ENCODE peak calls at places on chromosomes 2 and 18, in seven cellular contexts. One of them, this sample, is unnamed.

GRCh38 chr18:26981373-26982082 is 116.0 kb upstream of the AQP4 start:
- DNase-seq in H54: no peak
- DNase-seq in BE2C: peak
- DNase-seq in activated CD4-positive, CD25-positive, alpha-beta regulatory T cell: no peak
- DNase-seq in cardiac fibroblast: no peak
- DNase-seq in T-helper 22 cell: no peak
- DNase-seq in IMR-90: no peak
- DNase-seq in this sample: no peak

GRCh38 chr18:26456070-26456491 is 92.3 kb downstream of the KCTD1 start:
- DNase-seq in BE2C: no peak
- DNase-seq in T-helper 22 cell: no peak
- DNase-seq in cardiac fibroblast: peak
- DNase-seq in activated CD4-positive, CD25-positive, alpha-beta regulatory T cell: no peak
- DNase-seq in H54: no peak
- DNase-seq in IMR-90: no peak
- DNase-seq in this sample: peak

GRCh38 chr2:111028720-111029119 is 92.0 kb upstream of the BCL2L11 start:
- DNase-seq in T-helper 22 cell: no peak
- DNase-seq in H54: peak
- DNase-seq in IMR-90: no peak
- DNase-seq in BE2C: no peak
- DNase-seq in activated CD4-positive, CD25-positive, alpha-beta regulatory T cell: no peak
- DNase-seq in cardiac fibroblast: peak
- DNase-seq in this sample: peak

GRCh38 chr2:8314063-8314462 is 367.8 kb upstream of the ID2 start:
- DNase-seq in T-helper 22 cell: no peak
- DNase-seq in activated CD4-positive, CD25-positive, alpha-beta regulatory T cell: no peak
- DNase-seq in H54: no peak
- DNase-seq in IMR-90: no peak
- DNase-seq in cardiac fibroblast: no peak
- DNase-seq in BE2C: no peak
- DNase-seq in this sample: no peak

GRCh38 chr2:102356381-102356712 is 751 bp downstream of the IL18R1 start:
- DNase-seq in T-helper 22 cell: no peak
- DNase-seq in IMR-90: no peak
- DNase-seq in cardiac fibroblast: no peak
- DNase-seq in activated CD4-positive, CD25-positive, alpha-beta regulatory T cell: no peak
- DNase-seq in BE2C: no peak
- DNase-seq in H54: no peak
- DNase-seq in this sample: no peak

GRCh38 chr2:178770518-178770917 is 36.7 kb downstream of the TTN start:
- DNase-seq in T-helper 22 cell: no peak
- DNase-seq in cardiac fibroblast: no peak
- DNase-seq in H54: no peak
- DNase-seq in BE2C: no peak
- DNase-seq in IMR-90: no peak
- DNase-seq in activated CD4-positive, CD25-positive, alpha-beta regulatory T cell: no peak
- DNase-seq in this sample: no peak

GRCh38 chr2:27501042-27501441 is 4.4 kb downstream of the GCKR start:
- DNase-seq in H54: no peak
- DNase-seq in BE2C: peak
- DNase-seq in IMR-90: no peak
- DNase-seq in cardiac fibroblast: no peak
- DNase-seq in T-helper 22 cell: no peak
- DNase-seq in activated CD4-positive, CD25-positive, alpha-beta regulatory T cell: no peak
- DNase-seq in this sample: no peak

GRCh38 chr2:235848055-235848454 is 320.1 kb downstream of the GBX2 start:
- DNase-seq in H54: no peak
- DNase-seq in BE2C: no peak
- DNase-seq in IMR-90: no peak
- DNase-seq in T-helper 22 cell: no peak
- DNase-seq in activated CD4-positive, CD25-positive, alpha-beta regulatory T cell: no peak
- DNase-seq in cardiac fibroblast: no peak
- DNase-seq in this sample: no peak

GRCh38 chr2:218743072-218743471 is 32.4 kb downstream of the TTLL4 start:
- DNase-seq in IMR-90: no peak
- DNase-seq in activated CD4-positive, CD25-positive, alpha-beta regulatory T cell: no peak
- DNase-seq in cardiac fibroblast: no peak
- DNase-seq in BE2C: no peak
- DNase-seq in T-helper 22 cell: no peak
- DNase-seq in H54: no peak
- DNase-seq in this sample: no peak

GRCh38 chr18:55251186-55251995 is 292.1 kb upstream of the CCDC68 start:
- DNase-seq in cardiac fibroblast: peak
- DNase-seq in activated CD4-positive, CD25-positive, alpha-beta regulatory T cell: no peak
- DNase-seq in IMR-90: peak
- DNase-seq in T-helper 22 cell: no peak
- DNase-seq in H54: no peak
- DNase-seq in BE2C: no peak
- DNase-seq in this sample: peak

GRCh38 chr2:29114841-29115609 is at the start of gene CLIP4:
- DNase-seq in BE2C: peak
- DNase-seq in activated CD4-positive, CD25-positive, alpha-beta regulatory T cell: peak
- DNase-seq in cardiac fibroblast: peak
- DNase-seq in H54: peak
- DNase-seq in IMR-90: peak
- DNase-seq in T-helper 22 cell: peak
- DNase-seq in this sample: peak

GRCh38 chr2:182924311-182924710 is 57.9 kb upstream of the FRZB start:
- DNase-seq in activated CD4-positive, CD25-positive, alpha-beta regulatory T cell: no peak
- DNase-seq in IMR-90: peak
- DNase-seq in T-helper 22 cell: no peak
- DNase-seq in H54: no peak
- DNase-seq in BE2C: no peak
- DNase-seq in cardiac fibroblast: peak
- DNase-seq in this sample: peak

GRCh38 chr2:96065381-96065930 is 30.7 kb upstream of the GPAT2 start:
- DNase-seq in activated CD4-positive, CD25-positive, alpha-beta regulatory T cell: no peak
- DNase-seq in H54: no peak
- DNase-seq in T-helper 22 cell: no peak
- DNase-seq in BE2C: peak
- DNase-seq in cardiac fibroblast: no peak
- DNase-seq in IMR-90: no peak
- DNase-seq in this sample: no peak

GRCh38 chr2:122736279-122736678 is 980.8 kb downstream of the TSN start:
- DNase-seq in T-helper 22 cell: no peak
- DNase-seq in activated CD4-positive, CD25-positive, alpha-beta regulatory T cell: no peak
- DNase-seq in H54: no peak
- DNase-seq in BE2C: no peak
- DNase-seq in IMR-90: no peak
- DNase-seq in cardiac fibroblast: peak
- DNase-seq in this sample: no peak

GRCh38 chr2:70851704-70852103 is 16.1 kb upstream of the CD207 start:
- DNase-seq in H54: peak
- DNase-seq in IMR-90: no peak
- DNase-seq in T-helper 22 cell: no peak
- DNase-seq in activated CD4-positive, CD25-positive, alpha-beta regulatory T cell: no peak
- DNase-seq in cardiac fibroblast: peak
- DNase-seq in BE2C: no peak
- DNase-seq in this sample: peak